ENCODE peak calls at places on chromosome 10, in ten cellular contexts. One of them, this sample, is unnamed.

GRCh38 chr10:98212204-98212603 is 55.8 kb downstream of the LOXL4 start:
- DNase-seq in MM.1S: no peak
- DNase-seq in fibroblast of the aortic adventitia: no peak
- DNase-seq in esophagus muscularis mucosa: no peak
- DNase-seq in T-helper 9 cell: no peak
- DNase-seq in NB4: no peak
- DNase-seq in NCI-H1092 treated with DMSO at 0.1 percent for 48 hours: no peak
- DNase-seq in stimulated activated CD4-positive, alpha-beta T cell treated with anti-CD3 and anti-CD28 coated beads, Interleukin-2, amount 100 ng/mL, for 24 hours: no peak
- DNase-seq in ACHN: no peak
- DNase-seq in HepG2: no peak
- DNase-seq in this sample: no peak

GRCh38 chr10:102545997-102546396 is 42.2 kb downstream of the SUFU start:
- DNase-seq in MM.1S: no peak
- DNase-seq in fibroblast of the aortic adventitia: peak
- DNase-seq in esophagus muscularis mucosa: no peak
- DNase-seq in T-helper 9 cell: no peak
- DNase-seq in NB4: no peak
- DNase-seq in NCI-H1092 treated with DMSO at 0.1 percent for 48 hours: no peak
- DNase-seq in stimulated activated CD4-positive, alpha-beta T cell treated with anti-CD3 and anti-CD28 coated beads, Interleukin-2, amount 100 ng/mL, for 24 hours: no peak
- DNase-seq in ACHN: no peak
- DNase-seq in HepG2: no peak
- DNase-seq in this sample: no peak

GRCh38 chr10:112244197-112244596 is 39.0 kb upstream of the TECTB start:
- DNase-seq in MM.1S: no peak
- DNase-seq in fibroblast of the aortic adventitia: peak
- DNase-seq in esophagus muscularis mucosa: peak
- DNase-seq in T-helper 9 cell: no peak
- DNase-seq in NB4: no peak
- DNase-seq in NCI-H1092 treated with DMSO at 0.1 percent for 48 hours: no peak
- DNase-seq in stimulated activated CD4-positive, alpha-beta T cell treated with anti-CD3 and anti-CD28 coated beads, Interleukin-2, amount 100 ng/mL, for 24 hours: no peak
- DNase-seq in ACHN: no peak
- DNase-seq in HepG2: no peak
- DNase-seq in this sample: no peak

GRCh38 chr10:35765039-35765662 is 123.1 kb upstream of the FZD8 start:
- DNase-seq in MM.1S: no peak
- DNase-seq in fibroblast of the aortic adventitia: no peak
- DNase-seq in esophagus muscularis mucosa: no peak
- DNase-seq in T-helper 9 cell: no peak
- DNase-seq in NB4: peak
- DNase-seq in NCI-H1092 treated with DMSO at 0.1 percent for 48 hours: no peak
- DNase-seq in stimulated activated CD4-positive, alpha-beta T cell treated with anti-CD3 and anti-CD28 coated beads, Interleukin-2, amount 100 ng/mL, for 24 hours: no peak
- DNase-seq in ACHN: no peak
- DNase-seq in HepG2: no peak
- DNase-seq in this sample: no peak

GRCh38 chr10:3578159-3578558 is 206.8 kb downstream of the KLF6 start:
- DNase-seq in MM.1S: no peak
- DNase-seq in fibroblast of the aortic adventitia: no peak
- DNase-seq in esophagus muscularis mucosa: peak
- DNase-seq in T-helper 9 cell: no peak
- DNase-seq in NB4: no peak
- DNase-seq in NCI-H1092 treated with DMSO at 0.1 percent for 48 hours: no peak
- DNase-seq in stimulated activated CD4-positive, alpha-beta T cell treated with anti-CD3 and anti-CD28 coated beads, Interleukin-2, amount 100 ng/mL, for 24 hours: no peak
- DNase-seq in ACHN: no peak
- DNase-seq in HepG2: no peak
- DNase-seq in this sample: no peak

GRCh38 chr10:27844223-27844622 is 98.6 kb upstream of the MKX start:
- DNase-seq in MM.1S: no peak
- DNase-seq in fibroblast of the aortic adventitia: no peak
- DNase-seq in esophagus muscularis mucosa: no peak
- DNase-seq in T-helper 9 cell: no peak
- DNase-seq in NB4: peak
- DNase-seq in NCI-H1092 treated with DMSO at 0.1 percent for 48 hours: no peak
- DNase-seq in stimulated activated CD4-positive, alpha-beta T cell treated with anti-CD3 and anti-CD28 coated beads, Interleukin-2, amount 100 ng/mL, for 24 hours: no peak
- DNase-seq in ACHN: no peak
- DNase-seq in HepG2: no peak
- DNase-seq in this sample: no peak

GRCh38 chr10:613217-613616 is 76.3 kb downstream of the DIP2C start:
- DNase-seq in MM.1S: no peak
- DNase-seq in fibroblast of the aortic adventitia: no peak
- DNase-seq in esophagus muscularis mucosa: no peak
- DNase-seq in T-helper 9 cell: no peak
- DNase-seq in NB4: no peak
- DNase-seq in NCI-H1092 treated with DMSO at 0.1 percent for 48 hours: no peak
- DNase-seq in stimulated activated CD4-positive, alpha-beta T cell treated with anti-CD3 and anti-CD28 coated beads, Interleukin-2, amount 100 ng/mL, for 24 hours: no peak
- DNase-seq in ACHN: no peak
- DNase-seq in HepG2: no peak
- DNase-seq in this sample: no peak

GRCh38 chr10:69445094-69445493 is 6.2 kb upstream of the TSPAN15 start:
- DNase-seq in MM.1S: no peak
- DNase-seq in fibroblast of the aortic adventitia: no peak
- DNase-seq in esophagus muscularis mucosa: no peak
- DNase-seq in T-helper 9 cell: no peak
- DNase-seq in NB4: no peak
- DNase-seq in NCI-H1092 treated with DMSO at 0.1 percent for 48 hours: no peak
- DNase-seq in stimulated activated CD4-positive, alpha-beta T cell treated with anti-CD3 and anti-CD28 coated beads, Interleukin-2, amount 100 ng/mL, for 24 hours: no peak
- DNase-seq in ACHN: peak
- DNase-seq in HepG2: no peak
- DNase-seq in this sample: no peak

GRCh38 chr10:58937423-58937822 is 239.0 kb upstream of the PHYHIPL start:
- DNase-seq in MM.1S: no peak
- DNase-seq in fibroblast of the aortic adventitia: no peak
- DNase-seq in esophagus muscularis mucosa: no peak
- DNase-seq in T-helper 9 cell: no peak
- DNase-seq in NB4: no peak
- DNase-seq in NCI-H1092 treated with DMSO at 0.1 percent for 48 hours: no peak
- DNase-seq in stimulated activated CD4-positive, alpha-beta T cell treated with anti-CD3 and anti-CD28 coated beads, Interleukin-2, amount 100 ng/mL, for 24 hours: no peak
- DNase-seq in ACHN: no peak
- DNase-seq in HepG2: no peak
- DNase-seq in this sample: no peak

GRCh38 chr10:101986277-101986971 is 69.5 kb downstream of the ARMH3 start:
- DNase-seq in MM.1S: peak
- DNase-seq in fibroblast of the aortic adventitia: peak
- DNase-seq in esophagus muscularis mucosa: no peak
- DNase-seq in T-helper 9 cell: no peak
- DNase-seq in NB4: no peak
- DNase-seq in NCI-H1092 treated with DMSO at 0.1 percent for 48 hours: peak
- DNase-seq in stimulated activated CD4-positive, alpha-beta T cell treated with anti-CD3 and anti-CD28 coated beads, Interleukin-2, amount 100 ng/mL, for 24 hours: no peak
- DNase-seq in ACHN: no peak
- DNase-seq in HepG2: no peak
- DNase-seq in this sample: no peak

GRCh38 chr10:2933924-2934323 is 133.4 kb upstream of the PFKP start:
- DNase-seq in MM.1S: no peak
- DNase-seq in fibroblast of the aortic adventitia: no peak
- DNase-seq in esophagus muscularis mucosa: no peak
- DNase-seq in T-helper 9 cell: no peak
- DNase-seq in NB4: peak
- DNase-seq in NCI-H1092 treated with DMSO at 0.1 percent for 48 hours: no peak
- DNase-seq in stimulated activated CD4-positive, alpha-beta T cell treated with anti-CD3 and anti-CD28 coated beads, Interleukin-2, amount 100 ng/mL, for 24 hours: no peak
- DNase-seq in ACHN: no peak
- DNase-seq in HepG2: no peak
- DNase-seq in this sample: no peak

GRCh38 chr10:27285093-27285492 is 44.5 kb upstream of the ACBD5 start:
- DNase-seq in MM.1S: peak
- DNase-seq in fibroblast of the aortic adventitia: peak
- DNase-seq in esophagus muscularis mucosa: no peak
- DNase-seq in T-helper 9 cell: peak
- DNase-seq in NB4: peak
- DNase-seq in NCI-H1092 treated with DMSO at 0.1 percent for 48 hours: no peak
- DNase-seq in stimulated activated CD4-positive, alpha-beta T cell treated with anti-CD3 and anti-CD28 coated beads, Interleukin-2, amount 100 ng/mL, for 24 hours: peak
- DNase-seq in ACHN: peak
- DNase-seq in HepG2: peak
- DNase-seq in this sample: no peak

GRCh38 chr10:77532068-77532467 is 105.5 kb downstream of the KCNMA1 start:
- DNase-seq in MM.1S: no peak
- DNase-seq in fibroblast of the aortic adventitia: peak
- DNase-seq in esophagus muscularis mucosa: no peak
- DNase-seq in T-helper 9 cell: no peak
- DNase-seq in NB4: no peak
- DNase-seq in NCI-H1092 treated with DMSO at 0.1 percent for 48 hours: no peak
- DNase-seq in stimulated activated CD4-positive, alpha-beta T cell treated with anti-CD3 and anti-CD28 coated beads, Interleukin-2, amount 100 ng/mL, for 24 hours: no peak
- DNase-seq in ACHN: peak
- DNase-seq in HepG2: no peak
- DNase-seq in this sample: no peak

GRCh38 chr10:28631896-28632596 is 45.3 kb upstream of the BAMBI start:
- DNase-seq in MM.1S: no peak
- DNase-seq in fibroblast of the aortic adventitia: no peak
- DNase-seq in esophagus muscularis mucosa: no peak
- DNase-seq in T-helper 9 cell: no peak
- DNase-seq in NB4: no peak
- DNase-seq in NCI-H1092 treated with DMSO at 0.1 percent for 48 hours: no peak
- DNase-seq in stimulated activated CD4-positive, alpha-beta T cell treated with anti-CD3 and anti-CD28 coated beads, Interleukin-2, amount 100 ng/mL, for 24 hours: no peak
- DNase-seq in ACHN: peak
- DNase-seq in HepG2: peak
- DNase-seq in this sample: no peak

This sample was measured in B cell.